ENCODE peak calls at places on chromosomes 2 and 18, in six cellular contexts. One of them, this sample, is unnamed.

GRCh38 chr2:240320561-240321091 is 114.8 kb upstream of the GPC1 start:
- DNase-seq in body of pancreas: no peak
- DNase-seq in stomach: no peak
- DNase-seq in fibroblast of villous mesenchyme: no peak
- DNase-seq in pancreas: no peak
- DNase-seq in AG04450: no peak
- DNase-seq in this sample: no peak

GRCh38 chr2:169768262-169768995 is 30.2 kb upstream of the SSB start:
- DNase-seq in body of pancreas: peak; percentile 42
- DNase-seq in stomach: no peak
- DNase-seq in fibroblast of villous mesenchyme: no peak
- DNase-seq in pancreas: peak; percentile 77
- DNase-seq in AG04450: no peak
- DNase-seq in this sample: no peak

GRCh38 chr2:105502625-105503334 is 103.9 kb upstream of the FHL2 start:
- DNase-seq in body of pancreas: no peak
- DNase-seq in stomach: no peak
- DNase-seq in fibroblast of villous mesenchyme: no peak
- DNase-seq in pancreas: no peak
- DNase-seq in AG04450: no peak
- DNase-seq in this sample: no peak

GRCh38 chr2:4255491-4255890 is 552.1 kb downstream of the DCDC2C start:
- DNase-seq in body of pancreas: no peak
- DNase-seq in stomach: no peak
- DNase-seq in fibroblast of villous mesenchyme: no peak
- DNase-seq in pancreas: no peak
- DNase-seq in AG04450: no peak
- DNase-seq in this sample: no peak

GRCh38 chr2:74238879-74239278 is 40.5 kb downstream of the MTHFD2 start:
- DNase-seq in body of pancreas: no peak
- DNase-seq in stomach: no peak
- DNase-seq in fibroblast of villous mesenchyme: peak; percentile 73
- DNase-seq in pancreas: no peak
- DNase-seq in AG04450: no peak
- DNase-seq in this sample: peak; percentile 45

GRCh38 chr18:48455555-48456478 is 46.6 kb upstream of the ZBTB7C start:
- DNase-seq in body of pancreas: no peak
- DNase-seq in stomach: no peak
- DNase-seq in fibroblast of villous mesenchyme: peak; percentile 91
- DNase-seq in pancreas: no peak
- DNase-seq in AG04450: peak; percentile 50
- DNase-seq in this sample: peak; percentile 89

GRCh38 chr2:25347205-25347815 is 5.6 kb upstream of the DNMT3A start:
- DNase-seq in body of pancreas: no peak
- DNase-seq in stomach: no peak
- DNase-seq in fibroblast of villous mesenchyme: no peak
- DNase-seq in pancreas: no peak
- DNase-seq in AG04450: no peak
- DNase-seq in this sample: no peak

GRCh38 chr2:88828397-88829137 is 137.1 kb downstream of the RPIA start:
- DNase-seq in body of pancreas: peak; percentile 10
- DNase-seq in stomach: no peak
- DNase-seq in fibroblast of villous mesenchyme: no peak
- DNase-seq in pancreas: no peak
- DNase-seq in AG04450: no peak
- DNase-seq in this sample: no peak

GRCh38 chr18:48621240-48621639 is 82.4 kb downstream of the CTIF start:
- DNase-seq in body of pancreas: no peak
- DNase-seq in stomach: no peak
- DNase-seq in fibroblast of villous mesenchyme: peak; percentile 75
- DNase-seq in pancreas: no peak
- DNase-seq in AG04450: peak; percentile 59
- DNase-seq in this sample: peak; percentile 63

DNA sequence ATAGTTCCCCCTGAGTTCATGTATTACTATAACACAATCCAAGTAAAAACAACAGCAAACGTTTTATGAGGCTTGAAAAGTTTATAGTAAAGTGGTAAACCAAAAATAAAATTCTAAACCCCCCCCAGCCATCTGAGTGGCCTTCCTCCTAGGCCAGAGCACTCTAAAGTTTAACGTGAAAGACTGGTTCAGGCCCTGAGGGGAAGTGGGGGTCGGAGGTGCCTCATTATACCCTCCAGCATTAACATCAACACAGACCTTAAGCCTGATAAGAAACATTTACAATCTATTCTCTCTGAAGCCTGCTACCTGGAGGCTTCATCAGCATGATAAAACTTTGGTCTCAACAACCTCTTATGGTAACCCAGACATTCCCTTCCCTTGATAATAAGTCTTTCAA is 29.0 kb upstream of the CNGA3 start:
- DNase-seq in body of pancreas: no peak
- DNase-seq in stomach: no peak
- DNase-seq in fibroblast of villous mesenchyme: no peak
- DNase-seq in pancreas: no peak
- DNase-seq in AG04450: no peak
- DNase-seq in this sample: no peak
- H3K4me3 ChIP-seq in body of pancreas: no peak overlapping the region
- H3K4me3 ChIP-seq in stomach: no peak overlapping the region
- H3K4me3 ChIP-seq in fibroblast of villous mesenchyme: no peak overlapping the region
- H3K4me3 ChIP-seq in pancreas: no peak overlapping the region
- H3K4me3 ChIP-seq in AG04450: no peak overlapping the region
- H3K4me3 ChIP-seq in this sample: no peak overlapping the region

DNA sequence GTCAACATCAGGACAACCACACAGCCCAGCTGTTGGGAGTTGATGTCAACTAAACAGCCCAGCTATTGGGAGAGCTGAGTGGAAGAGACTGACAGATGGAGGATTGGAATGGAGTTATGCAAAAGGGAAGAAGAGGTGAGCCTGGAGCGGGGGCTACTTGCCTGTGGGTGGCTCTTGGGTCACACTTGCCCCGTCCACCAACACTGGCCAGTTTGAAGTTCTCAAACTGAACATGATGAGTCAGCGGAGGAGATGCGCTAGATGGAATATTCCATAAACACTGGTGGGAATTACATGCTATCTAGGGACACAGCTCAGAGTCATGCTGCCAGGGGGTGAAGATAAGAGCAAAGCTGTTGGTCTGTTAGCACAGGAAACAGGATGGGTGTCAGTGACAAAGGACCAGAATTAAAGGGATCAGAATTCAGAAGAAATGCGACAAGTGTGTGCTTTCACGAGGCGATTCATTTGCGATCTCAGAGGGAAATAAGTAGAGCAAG is 33.2 kb upstream of the AGAP1 start:
- DNase-seq in body of pancreas: no peak
- DNase-seq in stomach: no peak
- DNase-seq in fibroblast of villous mesenchyme: peak; percentile 32
- DNase-seq in pancreas: no peak
- DNase-seq in AG04450: no peak
- DNase-seq in this sample: no peak
- H3K4me3 ChIP-seq in body of pancreas: no peak overlapping the region
- H3K4me3 ChIP-seq in stomach: no peak overlapping the region
- H3K4me3 ChIP-seq in fibroblast of villous mesenchyme: no peak overlapping the region
- H3K4me3 ChIP-seq in pancreas: no peak overlapping the region
- H3K4me3 ChIP-seq in AG04450: no peak overlapping the region
- H3K4me3 ChIP-seq in this sample: no peak overlapping the region

DNA sequence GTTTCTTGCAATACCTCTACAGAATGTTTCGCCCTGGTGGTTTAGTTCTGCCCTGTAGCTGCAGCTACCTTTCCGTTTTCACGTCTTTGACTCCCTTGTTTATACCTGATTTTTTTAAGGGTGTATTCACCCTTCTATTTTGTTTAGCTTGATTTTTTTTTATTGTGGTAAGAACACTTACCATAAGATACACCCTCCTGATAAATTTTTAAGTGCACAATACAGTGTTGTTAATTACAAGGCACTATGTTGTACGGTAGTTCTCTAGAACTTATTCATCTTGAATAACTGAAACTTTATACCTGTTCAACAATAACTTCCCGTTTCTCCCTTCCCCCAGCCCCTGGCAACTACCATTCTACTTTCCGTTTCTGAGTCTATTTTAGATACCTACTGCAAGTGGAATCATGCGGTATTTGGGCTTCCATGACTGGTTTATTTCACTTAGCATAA is 48.9 kb upstream of the NABP1 start:
- DNase-seq in body of pancreas: no peak
- DNase-seq in stomach: no peak
- DNase-seq in fibroblast of villous mesenchyme: no peak
- DNase-seq in pancreas: no peak
- DNase-seq in AG04450: no peak
- DNase-seq in this sample: no peak
- H3K4me3 ChIP-seq in body of pancreas: no peak overlapping the region
- H3K4me3 ChIP-seq in stomach: no peak overlapping the region
- H3K4me3 ChIP-seq in fibroblast of villous mesenchyme: no peak overlapping the region
- H3K4me3 ChIP-seq in pancreas: no peak overlapping the region
- H3K4me3 ChIP-seq in AG04450: no peak overlapping the region
- H3K4me3 ChIP-seq in this sample: no peak overlapping the region

GRCh38 chr18:22167471-22168151 is 1.8 kb upstream of the GATA6 start:
- DNase-seq in body of pancreas: peak; percentile 71
- DNase-seq in stomach: no peak
- DNase-seq in fibroblast of villous mesenchyme: no peak
- DNase-seq in pancreas: peak; percentile 45
- DNase-seq in AG04450: no peak
- DNase-seq in this sample: no peak
- H3K4me3 ChIP-seq in body of pancreas: peak overlapping the region; percentile 2
- H3K4me3 ChIP-seq in stomach: peak overlapping the region; percentile 80
- H3K4me3 ChIP-seq in fibroblast of villous mesenchyme: no peak overlapping the region
- H3K4me3 ChIP-seq in pancreas: peak overlapping the region; percentile 88
- H3K4me3 ChIP-seq in AG04450: no peak overlapping the region
- H3K4me3 ChIP-seq in this sample: no peak overlapping the region

DNA sequence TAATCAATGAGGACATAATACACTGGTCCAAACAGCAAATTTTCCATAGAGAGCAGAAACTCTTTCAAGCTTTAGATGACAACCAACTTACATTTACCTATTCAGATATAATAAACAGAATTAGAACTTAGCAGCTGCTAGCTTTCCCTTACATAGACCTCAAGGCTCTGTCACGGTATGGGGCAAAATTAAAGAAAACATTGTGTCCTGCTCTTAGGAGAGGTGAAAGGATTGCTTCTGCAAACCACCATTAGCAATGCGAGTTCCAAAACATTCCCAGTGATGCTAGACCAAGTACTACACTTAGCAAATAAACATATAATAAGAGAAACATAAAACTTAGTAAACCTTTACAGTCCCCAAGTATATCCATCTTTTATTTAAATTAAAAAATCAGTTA is 183.2 kb downstream of the CAMKMT start:
- DNase-seq in body of pancreas: no peak
- DNase-seq in stomach: no peak
- DNase-seq in fibroblast of villous mesenchyme: no peak
- DNase-seq in pancreas: no peak
- DNase-seq in AG04450: no peak
- DNase-seq in this sample: no peak
- H3K4me3 ChIP-seq in body of pancreas: no peak overlapping the region
- H3K4me3 ChIP-seq in stomach: no peak overlapping the region
- H3K4me3 ChIP-seq in fibroblast of villous mesenchyme: no peak overlapping the region
- H3K4me3 ChIP-seq in pancreas: no peak overlapping the region
- H3K4me3 ChIP-seq in AG04450: no peak overlapping the region
- H3K4me3 ChIP-seq in this sample: no peak overlapping the region

GRCh38 chr18:61531891-61532290 is 198.7 kb downstream of the CDH20 start:
- DNase-seq in body of pancreas: peak; percentile 71
- DNase-seq in stomach: peak; percentile 63
- DNase-seq in fibroblast of villous mesenchyme: no peak
- DNase-seq in pancreas: no peak
- DNase-seq in AG04450: no peak
- DNase-seq in this sample: no peak

GRCh38 chr18:61535401-61535800 is 202.2 kb downstream of the CDH20 start:
- DNase-seq in body of pancreas: no peak
- DNase-seq in stomach: no peak
- DNase-seq in fibroblast of villous mesenchyme: no peak
- DNase-seq in pancreas: no peak
- DNase-seq in AG04450: no peak
- DNase-seq in this sample: no peak

GRCh38 chr18:61531182-61531581 is 198.0 kb downstream of the CDH20 start:
- DNase-seq in body of pancreas: peak; percentile 11
- DNase-seq in stomach: no peak
- DNase-seq in fibroblast of villous mesenchyme: no peak
- DNase-seq in pancreas: no peak
- DNase-seq in AG04450: no peak
- DNase-seq in this sample: no peak

GRCh38 chr18:61528961-61529360 is 195.7 kb downstream of the CDH20 start:
- DNase-seq in body of pancreas: no peak
- DNase-seq in stomach: no peak
- DNase-seq in fibroblast of villous mesenchyme: no peak
- DNase-seq in pancreas: no peak
- DNase-seq in AG04450: no peak
- DNase-seq in this sample: no peak

GRCh38 chr18:61530681-61531080 is 197.5 kb downstream of the CDH20 start:
- DNase-seq in body of pancreas: no peak
- DNase-seq in stomach: no peak
- DNase-seq in fibroblast of villous mesenchyme: no peak
- DNase-seq in pancreas: no peak
- DNase-seq in AG04450: no peak
- DNase-seq in this sample: no peak
- H3K4me3 ChIP-seq in body of pancreas: no peak overlapping the region
- H3K4me3 ChIP-seq in stomach: no peak overlapping the region
- H3K4me3 ChIP-seq in fibroblast of villous mesenchyme: no peak overlapping the region
- H3K4me3 ChIP-seq in pancreas: no peak overlapping the region
- H3K4me3 ChIP-seq in AG04450: no peak overlapping the region
- H3K4me3 ChIP-seq in this sample: no peak overlapping the region